ENCODE peak calls at places on chromosomes 11 and 22, in seven cellular contexts. N, Z, I, F, M, R and K are unnamed samples.

GRCh38 chr11:75273331-75273988 is 32.9 kb downstream of the TPBGL start:
- DNase-seq in N (no peak), Z (no peak), I (no peak), F (no peak), M (no peak), R (no peak), K (peak; percentile 69)

GRCh38 chr22:45197606-45198462 is 34.1 kb downstream of the NUP50 start:
- DNase-seq in N (peak; percentile 37), Z (no peak), I (no peak), F (peak; percentile 51), M (no peak), R (no peak), K (peak; percentile 61)

GRCh38 chr22:33639588-33640254 is 280.6 kb downstream of the LARGE1 start:
- DNase-seq in N (no peak), Z (no peak), I (no peak), F (no peak), M (no peak), R (no peak), K (no peak)

GRCh38 chr22:22721681-22722309 is 77.4 kb downstream of the GGTLC2 start:
- DNase-seq in N (peak; percentile 73), Z (no peak), I (peak; percentile 45), F (no peak), M (peak; percentile 74), R (no peak), K (no peak)

GRCh38 chr11:57644748-57645715 is 4.7 kb downstream of the YPEL4 start:
- DNase-seq in N (peak; percentile 84), Z (peak; percentile 72), I (no peak), F (peak; percentile 87), M (peak; percentile 87), R (peak; percentile 82), K (peak; percentile 92)

GRCh38 chr11:67439321-67440228 is 2.1 kb upstream of the PTPRCAP start:
- DNase-seq in N (no peak), Z (no peak), I (no peak), F (peak; percentile 84), M (peak; percentile 63), R (no peak), K (no peak)

GRCh38 chr22:49021926-49022815 is 805.5 kb downstream of the BRD1 start:
- DNase-seq in N (peak; percentile 35), Z (no peak), I (no peak), F (no peak), M (no peak), R (no peak), K (peak; percentile 43)

GRCh38 chr22:47084226-47084625 is 321.8 kb downstream of the TBC1D22A start:
- DNase-seq in N (no peak), Z (no peak), I (no peak), F (peak; percentile 63), M (no peak), R (no peak), K (no peak)

GRCh38 chr11:76610371-76610770 is 60.2 kb downstream of the LRRC32 start:
- DNase-seq in N (no peak), Z (no peak), I (no peak), F (no peak), M (no peak), R (peak; percentile 12), K (peak; percentile 22)

GRCh38 chr11:102244681-102245409 is 72.4 kb upstream of the BIRC3 start:
- DNase-seq in N (no peak), Z (no peak), I (peak; percentile 95), F (no peak), M (no peak), R (no peak), K (no peak)

GRCh38 chr11:63829823-63830489 is 9.0 kb upstream of the MARK2 start:
- DNase-seq in N (no peak), Z (no peak), I (no peak), F (peak; percentile 85), M (no peak), R (no peak), K (no peak)

GRCh38 chr22:24006914-24007214 is 1.6 kb upstream of the GSTT4 start:
- DNase-seq in N (no peak), Z (no peak), I (no peak), F (peak; percentile 28), M (no peak), R (no peak), K (no peak)

GRCh38 chr11:86873573-86874083 is 73.3 kb downstream of the PRSS23 start:
- DNase-seq in N (no peak), Z (no peak), I (no peak), F (no peak), M (no peak), R (no peak), K (no peak)

GRCh38 chr22:46355369-46355995 is 20.0 kb downstream of the TRMU start:
- DNase-seq in N (peak; percentile 74), Z (peak; percentile 38), I (peak; percentile 56), F (peak; percentile 98), M (peak; percentile 76), R (peak; percentile 64), K (peak; percentile 86)

GRCh38 chr22:17974703-17975372 is 49.5 kb downstream of the MICAL3 start:
- DNase-seq in N (no peak), Z (no peak), I (no peak), F (no peak), M (peak; percentile 48), R (no peak), K (no peak)

GRCh38 chr22:36758792-36759271 is 17.1 kb downstream of the IFT27 start:
- DNase-seq in N (peak; percentile 26), Z (no peak), I (no peak), F (peak; percentile 44), M (no peak), R (no peak), K (peak; percentile 49)

GRCh38 chr22:22210375-22210774 is 34.2 kb upstream of the VPREB1 start:
- DNase-seq in N (no peak), Z (no peak), I (peak; percentile 88), F (no peak), M (peak; percentile 71), R (no peak), K (no peak)

GRCh38 chr22:38316340-38317236 is 645 bp downstream of the CSNK1E start:
- DNase-seq in N (peak; percentile 77), Z (peak; percentile 20), I (peak; percentile 51), F (peak; percentile 89), M (peak; percentile 50), R (peak; percentile 78), K (peak; percentile 90)

GRCh38 chr22:24950272-24950902 is 2.1 kb upstream of the KIAA1671 start:
- DNase-seq in N (no peak), Z (no peak), I (peak; percentile 74), F (peak; percentile 87), M (no peak), R (no peak), K (no peak)

GRCh38 chr22:48305726-48306235 is 1521.9 kb downstream of the BRD1 start:
- DNase-seq in N (no peak), Z (no peak), I (no peak), F (no peak), M (no peak), R (no peak), K (no peak)

GRCh38 chr11:99197477-99197876 is 176.7 kb downstream of the CNTN5 start:
- DNase-seq in N (no peak), Z (no peak), I (no peak), F (no peak), M (no peak), R (no peak), K (no peak)

GRCh38 chr11:4025957-4026324 is 68.7 kb upstream of the RRM1 start:
- DNase-seq in N (no peak), Z (no peak), I (no peak), F (no peak), M (no peak), R (no peak), K (no peak)